ENCODE peak calls at places on chromosomes 5 and 9, in six cellular contexts. Z is IMR-90, F is mesendoderm, P is H9, R is mesenchymal stem cell, G is H1. K is an unnamed sample.

GRCh38 chr9:94222870-94223269 is 36.2 kb upstream of the ZNF169 start:
- DNase-seq in Z (no peak), F (no peak), P (no peak), R (no peak), G (no peak), K (no peak)

GRCh38 chr5:14440223-14440597 is 141.4 kb upstream of the OTULINL start:
- DNase-seq in Z (no peak), F (no peak), P (no peak), R (no peak), G (no peak), K (no peak)

GRCh38 chr9:34380034-34380510 is 3.4 kb upstream of the MYORG start:
- DNase-seq in Z (no peak), F (no peak), P (peak), R (peak), G (no peak), K (peak)

GRCh38 chr9:131266301-131267229 is 9.7 kb downstream of the FAM78A start:
- DNase-seq in Z (no peak), F (no peak), P (no peak), R (no peak), G (no peak), K (no peak)

GRCh38 chr9:82922686-82923085 is 140.3 kb downstream of the RASEF start:
- DNase-seq in Z (no peak), F (no peak), P (no peak), R (no peak), G (no peak), K (no peak)

GRCh38 chr5:178145965-178146820 is 7.5 kb downstream of the NHP2 start:
- DNase-seq in Z (peak), F (peak), P (peak), R (peak), G (peak), K (peak)

GRCh38 chr5:123080215-123080614 is 8.8 kb upstream of the PRDM6 start:
- DNase-seq in Z (no peak), F (no peak), P (no peak), R (no peak), G (no peak), K (no peak)

GRCh38 chr5:4570047-4571015 is 569.8 kb upstream of the ADAMTS16 start:
- DNase-seq in Z (no peak), F (peak), P (no peak), R (no peak), G (no peak), K (peak)

GRCh38 chr5:3269400-3270169 is 326.0 kb upstream of the IRX1 start:
- DNase-seq in Z (no peak), F (no peak), P (no peak), R (no peak), G (no peak), K (no peak)

GRCh38 chr5:6361101-6361500 is 17.2 kb downstream of the MED10 start:
- DNase-seq in Z (no peak), F (no peak), P (peak), R (no peak), G (no peak), K (no peak)

GRCh38 chr5:68230285-68230684 is 14.7 kb downstream of the PIK3R1 start:
- DNase-seq in Z (no peak), F (no peak), P (no peak), R (no peak), G (no peak), K (no peak)

GRCh38 chr5:181203093-181203711 is 1.8 kb downstream of the TRIM7 start:
- DNase-seq in Z (peak), F (no peak), P (no peak), R (peak), G (no peak), K (no peak)

GRCh38 chr5:178058321-178059012 is 54.9 kb upstream of the N4BP3 start:
- DNase-seq in Z (no peak), F (no peak), P (no peak), R (no peak), G (no peak), K (no peak)

GRCh38 chr5:52725781-52726180 is 61.9 kb upstream of the ITGA1 start:
- DNase-seq in Z (no peak), F (no peak), P (no peak), R (no peak), G (no peak), K (no peak)

GRCh38 chr5:101418735-101419134 is 515.7 kb upstream of the ST8SIA4 start:
- DNase-seq in Z (no peak), F (peak), P (no peak), R (peak), G (no peak), K (no peak)

GRCh38 chr9:37486256-37486615 is 488 bp downstream of the POLR1E start:
- DNase-seq in Z (no peak), F (no peak), P (no peak), R (no peak), G (no peak), K (no peak)

GRCh38 chr5:3852154-3852930 is 256.7 kb downstream of the IRX1 start:
- DNase-seq in Z (no peak), F (no peak), P (no peak), R (no peak), G (no peak), K (no peak)

GRCh38 chr9:132885691-132886357 is 7.1 kb downstream of the SPACA9 start:
- DNase-seq in Z (no peak), F (no peak), P (no peak), R (no peak), G (no peak), K (no peak)

GRCh38 chr9:132886358-132886725 is 7.6 kb downstream of the SPACA9 start:
- DNase-seq in Z (no peak), F (no peak), P (no peak), R (no peak), G (no peak), K (no peak)

GRCh38 chr9:132881826-132882225 is 3.1 kb downstream of the SPACA9 start:
- DNase-seq in Z (no peak), F (no peak), P (no peak), R (no peak), G (no peak), K (no peak)

GRCh38 chr9:132882616-132883015 is 3.9 kb downstream of the SPACA9 start:
- DNase-seq in Z (no peak), F (no peak), P (no peak), R (no peak), G (no peak), K (no peak)

DNA sequence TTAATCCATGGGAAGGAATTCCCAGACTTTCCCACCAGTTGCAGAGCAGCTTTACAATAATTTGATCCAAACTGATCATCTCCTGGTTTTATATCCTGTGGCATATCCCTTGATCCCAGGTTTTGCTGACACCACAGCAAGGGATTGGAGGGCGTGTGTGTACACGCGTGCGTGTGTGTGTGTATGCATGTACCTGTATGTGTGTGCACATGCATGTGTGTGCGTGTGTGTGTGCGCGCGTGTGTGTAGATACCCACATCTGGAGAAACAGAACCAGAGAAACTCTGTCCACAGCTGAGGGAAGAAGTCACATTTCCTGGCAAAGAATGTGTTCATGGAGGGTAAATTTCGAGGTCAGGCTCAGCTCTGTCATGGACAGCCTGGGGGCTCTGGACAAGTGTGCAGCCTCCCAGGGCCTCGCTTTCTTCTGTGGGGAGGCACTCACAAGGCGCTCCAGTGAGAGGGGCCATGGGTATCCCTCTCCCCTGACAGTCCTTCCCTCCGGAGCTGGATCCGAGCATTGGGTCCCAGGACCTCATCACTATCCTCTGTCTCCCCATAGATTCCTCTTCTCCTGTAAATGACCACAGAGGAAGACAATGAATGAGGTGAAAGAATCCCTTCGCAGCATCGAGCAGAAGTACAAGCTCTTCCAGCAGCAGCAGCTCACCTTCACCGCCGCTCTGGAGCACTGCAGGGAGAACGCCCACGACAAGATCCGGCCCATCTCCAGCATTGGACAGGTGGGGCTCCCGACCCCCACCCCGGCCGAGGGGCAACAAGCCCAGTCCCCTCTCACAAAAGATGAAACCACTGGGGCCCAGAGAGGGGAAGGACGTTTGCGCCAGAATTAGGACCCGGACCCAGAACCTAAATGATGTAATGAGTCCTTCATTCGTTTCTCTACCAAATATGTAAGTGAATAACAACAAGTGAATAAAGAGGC is 4.9 kb downstream of the SPACA9 start:
- DNase-seq in Z (no peak), F (no peak), P (no peak), R (no peak), G (no peak), K (no peak)
- H2BK15ac ChIP-seq in Z (no peak), F (no peak), P (no peak), R (no peak), G (no peak), K (no peak)

GRCh38 chr5:31161772-31162171 is 31.7 kb upstream of the CDH6 start:
- DNase-seq in Z (no peak), F (peak), P (no peak), R (no peak), G (peak), K (peak)

GRCh38 chr5:31165729-31166128 is 27.8 kb upstream of the CDH6 start:
- DNase-seq in Z (no peak), F (no peak), P (no peak), R (no peak), G (no peak), K (no peak)
- H2BK15ac ChIP-seq in Z (no peak), F (no peak), P (no peak), R (no peak), G (no peak), K (no peak)

DNA sequence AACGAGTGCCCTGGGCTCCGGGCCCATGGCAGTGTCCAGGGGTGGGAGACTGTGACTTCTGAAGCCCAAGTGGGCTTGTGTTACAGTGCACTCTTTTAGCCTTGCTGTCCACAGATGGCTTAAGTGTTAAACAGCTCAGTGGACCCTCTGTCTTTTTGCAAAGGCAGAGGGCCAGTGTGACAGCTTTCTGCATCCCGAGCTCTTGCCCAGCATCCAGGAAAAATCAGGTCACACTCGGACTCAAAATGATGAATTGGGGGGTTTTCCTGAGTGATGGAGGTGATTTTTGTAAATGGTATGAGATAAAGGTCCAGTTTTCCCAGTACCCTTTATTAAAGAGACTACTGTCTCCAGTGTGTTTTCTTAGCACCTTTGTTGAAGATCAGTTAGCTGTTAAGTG is 321.3 kb upstream of the GRAMD2B start:
- DNase-seq in Z (no peak), F (no peak), P (no peak), R (no peak), G (no peak), K (no peak)
- H2BK15ac ChIP-seq in Z (no peak), F (no peak), P (no peak), R (no peak), G (no peak), K (no peak)

GRCh38 chr5:173882632-173883031 is 5.5 kb upstream of the CPEB4 start:
- DNase-seq in Z (peak), F (no peak), P (no peak), R (no peak), G (no peak), K (no peak)

GRCh38 chr5:173883347-173883924 is 4.7 kb upstream of the CPEB4 start:
- DNase-seq in Z (no peak), F (no peak), P (no peak), R (no peak), G (no peak), K (no peak)

GRCh38 chr5:173878224-173878967 is 9.8 kb upstream of the CPEB4 start:
- DNase-seq in Z (no peak), F (no peak), P (no peak), R (no peak), G (no peak), K (no peak)

GRCh38 chr5:173881811-173882575 is 6.2 kb upstream of the CPEB4 start:
- DNase-seq in Z (peak), F (no peak), P (no peak), R (no peak), G (no peak), K (no peak)

GRCh38 chr5:173880306-173880985 is 7.7 kb upstream of the CPEB4 start:
- DNase-seq in Z (peak), F (peak), P (no peak), R (peak), G (no peak), K (no peak)
- H2BK15ac ChIP-seq in Z (no peak), F (no peak), P (no peak), R (no peak), G (no peak), K (no peak)

DNA sequence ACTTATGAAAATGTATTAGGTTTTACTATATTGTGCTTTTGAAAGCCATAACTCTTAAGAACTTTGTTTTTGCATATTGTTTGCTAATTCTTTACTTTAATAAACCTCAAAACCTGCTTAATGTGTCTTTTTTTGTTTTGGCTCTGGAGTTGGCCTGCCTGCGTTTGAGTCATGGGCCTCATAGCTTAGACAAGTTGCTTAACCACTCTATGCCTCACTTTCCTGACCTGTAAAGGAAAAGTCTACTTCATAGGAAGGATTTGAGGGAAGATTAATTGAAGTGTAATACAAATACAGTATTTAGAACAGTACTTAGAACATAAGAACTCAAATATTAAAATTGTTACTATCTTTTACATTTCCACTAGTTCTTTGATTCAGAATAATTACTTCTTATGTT is 10.3 kb downstream of the SMIM32 start:
- DNase-seq in Z (peak), F (no peak), P (no peak), R (peak), G (no peak), K (no peak)
- H2BK15ac ChIP-seq in Z (no peak), F (no peak), P (no peak), R (no peak), G (no peak), K (no peak)

DNA sequence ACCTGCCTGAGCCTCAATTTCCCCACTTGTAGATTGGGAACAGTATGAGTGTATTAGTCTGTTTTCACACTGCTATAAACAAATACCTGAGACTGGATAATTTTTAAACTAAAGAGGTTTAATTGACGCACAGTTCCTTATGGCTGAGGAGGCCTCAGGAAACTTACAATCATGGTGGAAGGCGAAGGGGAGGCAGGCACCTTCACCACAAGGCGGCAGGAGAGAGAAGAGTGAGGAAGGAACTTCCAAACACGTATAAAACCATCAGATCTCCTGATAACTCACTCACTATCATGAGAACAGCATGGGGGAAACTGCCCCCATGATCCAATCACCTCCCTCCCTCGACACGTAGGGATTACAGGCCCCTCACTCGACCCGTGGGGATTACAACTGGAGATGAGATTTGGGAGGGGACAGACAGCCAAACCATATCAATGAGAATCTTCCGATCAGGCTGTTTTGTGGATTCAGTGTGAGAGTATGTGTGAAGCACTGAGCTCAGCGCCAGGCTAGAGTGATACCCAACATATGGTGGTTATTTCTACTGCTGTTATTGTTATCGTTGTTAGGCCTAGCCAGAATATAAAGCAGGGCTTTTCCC is 14.6 kb upstream of the LMX1B start:
- DNase-seq in Z (no peak), F (peak), P (peak), R (no peak), G (no peak), K (no peak)
- H2BK15ac ChIP-seq in Z (no peak), F (no peak), P (no peak), R (no peak), G (no peak), K (no peak)

GRCh38 chr9:116189683-116190082 is 36.1 kb downstream of the PAPPA start:
- DNase-seq in Z (no peak), F (no peak), P (no peak), R (no peak), G (no peak), K (no peak)
- H2BK15ac ChIP-seq in Z (no peak), F (no peak), P (no peak), R (no peak), G (no peak), K (no peak)

DNA sequence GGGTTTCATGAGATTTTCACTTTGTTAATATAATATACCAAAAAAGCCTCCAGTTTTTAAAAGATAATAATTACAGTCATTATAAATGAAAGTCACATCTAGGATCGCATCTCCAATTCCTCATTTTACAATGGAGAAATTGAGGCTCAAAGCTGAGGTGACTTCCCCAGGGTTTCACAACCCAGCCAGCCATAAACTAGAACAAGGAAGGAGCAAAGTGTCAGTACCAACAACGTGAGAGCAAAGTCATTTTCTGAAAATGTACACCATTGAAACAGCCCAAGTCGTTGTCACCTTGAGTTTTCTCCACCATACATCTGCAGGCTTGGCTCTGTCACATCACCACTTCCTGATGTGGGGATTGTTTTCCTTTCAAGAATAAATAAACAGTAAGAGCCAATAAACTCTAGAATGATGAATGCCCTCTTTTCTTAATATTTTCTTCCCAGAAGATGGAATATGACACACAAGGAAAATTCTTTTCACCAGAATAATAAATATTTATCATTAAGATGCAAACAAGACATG is 184.5 kb upstream of the PTGER4 start:
- DNase-seq in Z (no peak), F (no peak), P (no peak), R (no peak), G (no peak), K (no peak)
- H2BK15ac ChIP-seq in Z (peak), F (no peak), P (no peak), R (no peak), G (no peak), K (no peak)

GRCh38 chr9:74511333-74511732 is 14.2 kb downstream of the RORB start:
- DNase-seq in Z (no peak), F (no peak), P (no peak), R (no peak), G (no peak), K (no peak)

GRCh38 chr9:74512416-74512815 is 15.3 kb downstream of the RORB start:
- DNase-seq in Z (no peak), F (no peak), P (no peak), R (no peak), G (no peak), K (no peak)

GRCh38 chr9:74517188-74517587 is 20.1 kb downstream of the RORB start:
- DNase-seq in Z (no peak), F (no peak), P (no peak), R (no peak), G (no peak), K (no peak)

GRCh38 chr9:74513221-74513620 is 16.1 kb downstream of the RORB start:
- DNase-seq in Z (no peak), F (no peak), P (no peak), R (no peak), G (no peak), K (no peak)
- H2BK15ac ChIP-seq in Z (no peak), F (no peak), P (no peak), R (no peak), G (no peak), K (no peak)

DNA sequence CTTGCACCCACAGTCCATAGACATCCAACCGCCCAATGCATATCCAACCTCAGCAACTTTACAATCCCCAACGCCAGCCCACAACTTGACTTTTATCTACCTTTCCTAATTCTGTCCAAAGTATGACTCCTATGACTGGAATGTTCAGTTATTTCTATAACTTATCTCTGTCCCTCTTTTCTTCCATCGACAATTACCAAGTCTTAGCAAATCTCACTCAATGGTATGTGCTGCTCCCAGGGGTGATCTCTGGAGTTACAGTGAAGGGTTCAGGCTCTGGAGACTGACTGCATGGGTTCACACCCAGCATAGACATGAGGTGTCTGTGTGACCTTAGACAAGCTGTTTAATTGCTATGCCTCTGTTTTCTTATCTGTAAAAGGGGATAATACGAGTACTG is 106.9 kb downstream of the SPOCK1 start:
- DNase-seq in Z (no peak), F (no peak), P (no peak), R (no peak), G (no peak), K (no peak)
- H2BK15ac ChIP-seq in Z (no peak), F (no peak), P (no peak), R (no peak), G (no peak), K (no peak)

K was measured in neuronal stem cell.